ENCODE peak calls at places on chromosomes 6 and 20, in seven cellular contexts. H, F, M, C, U, R and G are unnamed samples.

GRCh38 chr6:12356983-12357972 is 67.1 kb downstream of the EDN1 start:
- DNase-seq in C (no peak), F (no peak), H (no peak), R (no peak), M (no peak), U (no peak), G (no peak)

GRCh38 chr20:5657190-5657872 is 92.9 kb upstream of the SHLD1 start:
- DNase-seq in C (peak), M (peak), F (no peak), U (no peak), H (no peak), R (no peak), G (peak)

GRCh38 chr6:73028124-73028766 is 197.1 kb downstream of the KHDC1L start:
- DNase-seq in U (no peak), H (no peak), M (no peak), F (no peak), R (no peak), C (no peak), G (no peak)

GRCh38 chr20:35791823-35792222 is 20.0 kb downstream of the PHF20 start:
- DNase-seq in U (no peak), M (peak), F (no peak), C (peak), H (no peak), R (no peak), G (no peak)

GRCh38 chr6:54361188-54361587 is 52.9 kb downstream of the TINAG start:
- DNase-seq in U (no peak), R (no peak), H (no peak), C (no peak), F (no peak), M (no peak), G (no peak)

GRCh38 chr6:7628915-7629314 is 38.9 kb downstream of the SNRNP48 start:
- DNase-seq in F (no peak), H (no peak), M (no peak), R (no peak), U (no peak), C (no peak), G (no peak)

GRCh38 chr20:53050338-53050737 is 78.2 kb downstream of the TSHZ2 start:
- DNase-seq in C (no peak), F (no peak), M (no peak), H (no peak), U (no peak), R (no peak), G (no peak)

GRCh38 chr20:59004493-59004762 is 2.6 kb downstream of the CTSZ start:
- DNase-seq in M (no peak), F (peak), C (no peak), U (no peak), R (no peak), H (peak), G (no peak)

GRCh38 chr6:167523426-167523825 is 198.5 kb downstream of the TTLL2 start:
- DNase-seq in M (no peak), F (no peak), U (no peak), H (no peak), R (no peak), C (no peak), G (no peak)

GRCh38 chr6:132792510-132792909 is 5.9 kb downstream of the SLC18B1 start:
- DNase-seq in U (no peak), M (no peak), F (no peak), H (no peak), C (no peak), R (no peak), G (no peak)

GRCh38 chr6:19719691-19720127 is 117.5 kb upstream of the ID4 start:
- DNase-seq in C (peak), U (no peak), R (no peak), F (no peak), H (no peak), M (peak), G (no peak)

GRCh38 chr6:125073071-125073470 is 80.5 kb upstream of the TPD52L1 start:
- DNase-seq in U (no peak), H (no peak), R (no peak), M (no peak), C (no peak), F (no peak), G (no peak)

GRCh38 chr20:19552144-19552895 is 205.7 kb upstream of the RIN2 start:
- DNase-seq in F (no peak), U (no peak), R (no peak), M (no peak), H (no peak), C (peak), G (peak)

GRCh38 chr6:105485456-105485855 is 82.6 kb upstream of the PREP start:
- DNase-seq in U (no peak), H (no peak), C (no peak), R (peak), F (no peak), M (no peak), G (no peak)

GRCh38 chr6:129845696-129846095 is 15.4 kb downstream of the TMEM244 start:
- DNase-seq in C (no peak), U (no peak), R (no peak), M (no peak), F (no peak), H (no peak), G (no peak)

GRCh38 chr6:7723041-7723447 is 2.9 kb upstream of the BMP6 start:
- DNase-seq in R (peak), M (peak), F (peak), U (peak), C (peak), H (no peak), G (peak)

GRCh38 chr20:50450961-50451752 is 59.0 kb upstream of the PTPN1 start:
- DNase-seq in R (no peak), H (no peak), U (peak), C (peak), M (no peak), F (peak), G (no peak)